ENCODE peak calls at places on chromosomes 2 and 18, in six cellular contexts. S, K, B, W, Q and X are unnamed samples.

GRCh38 chr2:10538224-10538894 is 90.2 kb upstream of the ODC1 start:
- DNase-seq in K (no peak), Q (no peak), B (no peak), W (no peak), S (no peak), X (peak; percentile 21)

GRCh38 chr2:1795261-1795828 is 51.0 kb upstream of the PXDN start:
- DNase-seq in B (no peak), W (no peak), K (no peak), S (no peak), Q (no peak), X (peak; percentile 64)

GRCh38 chr2:10404324-10405143 is 43.6 kb downstream of the ODC1 start:
- DNase-seq in K (no peak), W (no peak), Q (no peak), B (peak; percentile 85), S (no peak), X (no peak)

GRCh38 chr2:198640463-198640862 is 817.3 kb downstream of the SATB2 start:
- DNase-seq in B (no peak), Q (no peak), S (no peak), W (no peak), K (no peak), X (no peak)

GRCh38 chr2:153946036-153946435 is 74.3 kb downstream of the GALNT13 start:
- DNase-seq in S (no peak), K (no peak), B (no peak), Q (no peak), W (no peak), X (no peak)

GRCh38 chr2:121018136-121019057 is 266.6 kb downstream of the TFCP2L1 start:
- DNase-seq in W (no peak), K (no peak), S (no peak), Q (no peak), B (peak; percentile 71), X (no peak)

GRCh38 chr18:63325086-63325686 is 5.6 kb upstream of the BCL2 start:
- DNase-seq in S (no peak), K (no peak), W (no peak), B (no peak), Q (no peak), X (no peak)

GRCh38 chr2:120272763-120273481 is 20.3 kb downstream of the RALB start:
- DNase-seq in K (no peak), S (no peak), W (no peak), Q (no peak), B (no peak), X (no peak)

GRCh38 chr2:7161501-7161900 is 244.3 kb downstream of the RNF144A start:
- DNase-seq in Q (no peak), K (no peak), S (no peak), B (no peak), W (no peak), X (no peak)

GRCh38 chr2:75964646-75965045 is 253.9 kb upstream of the GCFC2 start:
- DNase-seq in Q (no peak), W (no peak), B (no peak), K (no peak), S (no peak), X (no peak)

GRCh38 chr18:79554321-79554720 is 125.3 kb upstream of the CTDP1 start:
- DNase-seq in Q (no peak), B (no peak), W (no peak), K (no peak), S (no peak), X (no peak)

GRCh38 chr2:8488001-8488738 is 193.7 kb upstream of the ID2 start:
- DNase-seq in K (no peak), B (peak; percentile 45), Q (peak; percentile 95), S (no peak), W (no peak), X (no peak)

GRCh38 chr18:13159579-13159978 is 59.0 kb upstream of the LDLRAD4 start:
- DNase-seq in B (no peak), W (no peak), S (peak; percentile 57), K (no peak), Q (no peak), X (no peak)

GRCh38 chr2:207749873-207750272 is 19.8 kb downstream of the FZD5 start:
- DNase-seq in Q (no peak), B (no peak), W (no peak), S (no peak), K (no peak), X (no peak)

GRCh38 chr2:65358690-65359400 is 73.6 kb downstream of the SPRED2 start:
- DNase-seq in W (no peak), K (no peak), B (no peak), Q (no peak), S (no peak), X (no peak)

GRCh38 chr2:8193686-8194615 is 487.9 kb upstream of the ID2 start:
- DNase-seq in K (no peak), B (no peak), W (no peak), S (no peak), Q (no peak), X (no peak)

GRCh38 chr2:119255760-119256573 is 32.3 kb downstream of the STEAP3 start:
- DNase-seq in S (no peak), K (no peak), Q (no peak), B (no peak), W (no peak), X (no peak)

GRCh38 chr2:228541794-228542193 is 360.3 kb upstream of the SPHKAP start:
- DNase-seq in B (no peak), K (no peak), S (no peak), Q (no peak), W (no peak), X (no peak)

GRCh38 chr2:239312741-239313246 is 88.0 kb downstream of the HDAC4 start:
- DNase-seq in S (no peak), W (peak; percentile 18), K (peak; percentile 21), B (peak; percentile 85), Q (no peak), X (peak; percentile 77)

GRCh38 chr18:6294119-6294784 is 120.5 kb downstream of the L3MBTL4 start:
- DNase-seq in S (no peak), K (no peak), W (no peak), Q (no peak), B (no peak), X (no peak)

GRCh38 chr2:41112228-41112627 is 660.3 kb upstream of the SLC8A1 start:
- DNase-seq in K (no peak), B (no peak), Q (no peak), S (no peak), W (no peak), X (no peak)

GRCh38 chr2:111119004-111119846 is 1.5 kb upstream of the BCL2L11 start:
- DNase-seq in Q (no peak), W (peak; percentile 50), S (no peak), B (peak; percentile 68), K (no peak), X (peak; percentile 86)

GRCh38 chr18:35050004-35050623 is 8.9 kb downstream of the MAPRE2 start:
- DNase-seq in W (no peak), S (no peak), K (no peak), Q (no peak), B (no peak), X (no peak)

GRCh38 chr2:8447610-8448221 is 234.1 kb upstream of the ID2 start:
- DNase-seq in Q (no peak), K (no peak), W (no peak), S (no peak), B (peak; percentile 19), X (no peak)

GRCh38 chr18:62852851-62853250 is 137.5 kb downstream of the PHLPP1 start:
- DNase-seq in S (no peak), Q (no peak), W (no peak), K (no peak), B (no peak), X (no peak)

GRCh38 chr2:235595420-235596010 is 101.7 kb downstream of the AGAP1 start:
- DNase-seq in S (peak; percentile 11), B (peak; percentile 87), W (peak; percentile 76), K (peak; percentile 71), Q (no peak), X (peak; percentile 47)
- TF ChIP-seq POLR2AphosphoS5 in S (no peak), B (no peak), W (no peak), K (no peak), Q (no peak), X (no peak)

GRCh38 chr2:101696272-101697123 is 1.0 kb upstream of the MAP4K4 start:
- DNase-seq in W (peak; percentile 33), Q (no peak), B (no peak), K (peak; percentile 49), S (no peak), X (no peak)

GRCh38 chr2:101699191-101699938 is 1.9 kb downstream of the MAP4K4 start:
- DNase-seq in K (no peak), B (no peak), S (no peak), W (no peak), Q (no peak), X (no peak)

GRCh38 chr2:101698419-101699190 is 1.1 kb downstream of the MAP4K4 start:
- DNase-seq in Q (no peak), K (no peak), W (no peak), B (no peak), S (no peak), X (no peak)

GRCh38 chr2:101697794-101698418 is 399 bp downstream of the MAP4K4 start:
- DNase-seq in Q (no peak), K (no peak), B (no peak), S (no peak), W (peak; percentile 21), X (peak; percentile 86)

GRCh38 chr2:101697124-101697793 is at the start of gene MAP4K4:
- DNase-seq in Q (no peak), W (peak; percentile 78), B (peak; percentile 92), S (peak; percentile 51), K (peak; percentile 75), X (peak; percentile 95)
- TF ChIP-seq CTCF in Q (no peak), W (no peak), B (no peak), S (no peak), K (peak; percentile 50), X (peak; percentile 46)

DNA sequence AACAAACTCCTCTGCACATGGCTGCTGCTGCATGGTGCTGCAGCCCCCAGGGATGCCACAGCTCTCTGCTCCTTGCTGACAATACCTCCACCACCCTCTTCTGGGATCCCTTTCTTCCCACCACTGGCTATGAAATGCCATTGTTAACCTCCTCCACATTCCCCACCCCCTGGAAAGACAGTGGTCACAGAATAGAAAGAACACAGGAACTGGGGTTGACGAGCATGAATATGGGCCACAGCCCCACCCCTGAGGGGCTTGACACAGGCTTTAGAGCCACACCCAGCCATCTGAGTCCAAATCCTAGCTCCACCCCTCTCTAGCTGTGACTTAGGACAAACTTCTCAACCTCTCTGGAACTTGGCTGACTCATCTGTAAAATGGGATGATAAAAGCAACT is 47.3 kb downstream of the TMEM163 start:
- DNase-seq in K (no peak), Q (no peak), S (no peak), W (no peak), B (no peak), X (no peak)
- H3K4me3 ChIP-seq in K (no peak overlapping the region), Q (no peak overlapping the region), S (no peak overlapping the region), W (no peak overlapping the region), B (no peak overlapping the region), X (no peak overlapping the region)

GRCh38 chr2:157876771-157877108 is 610 bp upstream of the ACVR1 start:
- DNase-seq in B (no peak), K (no peak), S (no peak), W (no peak), Q (no peak), X (no peak)

GRCh38 chr2:157874997-157875719 is 972 bp downstream of the ACVR1 start:
- DNase-seq in K (no peak), Q (no peak), W (peak; percentile 11), B (peak; percentile 71), S (no peak), X (peak; percentile 80)

GRCh38 chr2:157877761-157878400 is 1.8 kb upstream of the ACVR1 start:
- DNase-seq in W (no peak), S (no peak), Q (no peak), B (no peak), K (no peak), X (no peak)

GRCh38 chr2:157875720-157876065 is 437 bp downstream of the ACVR1 start:
- DNase-seq in K (peak; percentile 66), Q (no peak), S (no peak), B (peak; percentile 75), W (peak; percentile 71), X (peak; percentile 92)

GRCh38 chr2:157876066-157876770 is at the start of gene ACVR1:
- DNase-seq in K (peak; percentile 96), S (peak; percentile 44), B (peak; percentile 98), W (peak; percentile 95), Q (no peak), X (peak; percentile 95)
- TF ChIP-seq POLR2AphosphoS5 in K (peak; percentile 80), S (no peak), B (peak; percentile 92), W (peak; percentile 87), Q (no peak), X (peak; percentile 82)